ENCODE peak calls at places on chromosomes 11 and 22, in five cellular contexts. N, Q, K, R and C are unnamed samples.

GRCh38 chr11:67031791-67032561 is 9.0 kb downstream of the SYT12 start:
- DNase-seq in Q (no peak), R (no peak), N (no peak), K (no peak), C (no peak)

GRCh38 chr22:41770715-41771452 is 29.6 kb upstream of the CCDC134 start:
- DNase-seq in N (no peak), Q (no peak), R (no peak), K (no peak), C (no peak)

GRCh38 chr11:63985812-63986155 is 454 bp upstream of the OTUB1 start:
- DNase-seq in N (peak), K (no peak), R (no peak), Q (no peak), C (no peak)

GRCh38 chr11:33618956-33619355 is 81.7 kb downstream of the C11orf91 start:
- DNase-seq in R (no peak), Q (no peak), N (no peak), K (no peak), C (no peak)

GRCh38 chr22:48594757-48595510 is 1232.7 kb downstream of the BRD1 start:
- DNase-seq in K (no peak), N (no peak), Q (no peak), R (no peak), C (no peak)

GRCh38 chr11:35554491-35555237 is 29.2 kb upstream of the PAMR1 start:
- DNase-seq in R (no peak), Q (no peak), N (no peak), K (no peak), C (no peak)

GRCh38 chr11:46491661-46492331 is 100.2 kb upstream of the CHRM4 start:
- DNase-seq in R (no peak), K (no peak), N (no peak), Q (no peak), C (no peak)

GRCh38 chr11:66073669-66074068 is 3.6 kb downstream of the PACS1 start:
- DNase-seq in Q (no peak), R (no peak), K (no peak), N (no peak), C (no peak)

GRCh38 chr11:1040428-1041148 is 4.1 kb upstream of the MUC6 start:
- DNase-seq in R (no peak), Q (no peak), N (no peak), K (no peak), C (no peak)

GRCh38 chr11:45110562-45110961 is 35.9 kb upstream of the PRDM11 start:
- DNase-seq in N (no peak), K (no peak), R (peak), Q (peak), C (peak)

GRCh38 chr22:31639640-31640039 is 22.4 kb downstream of the PISD start:
- DNase-seq in K (no peak), R (no peak), Q (no peak), N (no peak), C (no peak)

GRCh38 chr11:68216171-68216938 is 3.3 kb upstream of the KMT5B start:
- DNase-seq in Q (no peak), N (no peak), K (no peak), R (peak), C (no peak)

GRCh38 chr11:10655931-10656576 is 37.5 kb downstream of the IRAG1 start:
- DNase-seq in N (no peak), Q (no peak), K (no peak), R (no peak), C (no peak)